ENCODE peak calls at places on chromosomes 11 and 22, in five cellular contexts. One of them, this sample, is unnamed.

GRCh38 chr11:117597083-117597482 is 199.9 kb downstream of the DSCAML1 start:
- DNase-seq in PC-3: peak; percentile 56
- DNase-seq in HepG2: peak; percentile 21
- DNase-seq in IMR-90: peak; percentile 32
- DNase-seq in HCT116: peak; percentile 12
- DNase-seq in this sample: peak; percentile 83

GRCh38 chr22:37148742-37149665 is 712 bp downstream of the IL2RB start:
- DNase-seq in PC-3: no peak
- DNase-seq in HepG2: no peak
- DNase-seq in HCT116: no peak
- DNase-seq in IMR-90: no peak
- DNase-seq in this sample: no peak

GRCh38 chr11:119479685-119480275 is 56.8 kb upstream of the THY1 start:
- DNase-seq in IMR-90: peak; percentile 65
- DNase-seq in PC-3: peak; percentile 40
- DNase-seq in HCT116: no peak
- DNase-seq in HepG2: peak; percentile 74
- DNase-seq in this sample: no peak

GRCh38 chr11:131077340-131077739 is 161.1 kb upstream of the SNX19 start:
- DNase-seq in HCT116: no peak
- DNase-seq in HepG2: no peak
- DNase-seq in PC-3: peak; percentile 52
- DNase-seq in IMR-90: peak; percentile 59
- DNase-seq in this sample: no peak

GRCh38 chr11:16049611-16050010 is 306.7 kb downstream of the SOX6 start:
- DNase-seq in HepG2: no peak
- DNase-seq in HCT116: no peak
- DNase-seq in PC-3: no peak
- DNase-seq in IMR-90: no peak
- DNase-seq in this sample: no peak

GRCh38 chr11:121645596-121645995 is 192.8 kb upstream of the SORL1-AS1 start:
- DNase-seq in HCT116: no peak
- DNase-seq in IMR-90: peak; percentile 68
- DNase-seq in HepG2: no peak
- DNase-seq in PC-3: no peak
- DNase-seq in this sample: no peak

GRCh38 chr11:27770576-27770975 is 70.3 kb upstream of the BDNF start:
- DNase-seq in HepG2: no peak
- DNase-seq in IMR-90: no peak
- DNase-seq in PC-3: peak; percentile 89
- DNase-seq in HCT116: peak; percentile 74
- DNase-seq in this sample: no peak

GRCh38 chr11:38315151-38315550 is 1717.1 kb upstream of the RAG2 start:
- DNase-seq in IMR-90: no peak
- DNase-seq in HCT116: no peak
- DNase-seq in PC-3: peak; percentile 5
- DNase-seq in HepG2: no peak
- DNase-seq in this sample: no peak

GRCh38 chr11:115222218-115222862 is 281.9 kb downstream of the CADM1 start:
- DNase-seq in HCT116: no peak
- DNase-seq in HepG2: peak; percentile 30
- DNase-seq in PC-3: peak; percentile 44
- DNase-seq in IMR-90: peak; percentile 98
- DNase-seq in this sample: no peak

GRCh38 chr11:119108151-119108856 is 1.2 kb downstream of the C2CD2L start:
- DNase-seq in IMR-90: peak; percentile 27
- DNase-seq in HCT116: no peak
- DNase-seq in HepG2: peak; percentile 73
- DNase-seq in PC-3: peak; percentile 92
- DNase-seq in this sample: peak; percentile 84

GRCh38 chr11:112421854-112422253 is 161.2 kb upstream of the PLET1 start:
- DNase-seq in IMR-90: no peak
- DNase-seq in HCT116: no peak
- DNase-seq in PC-3: no peak
- DNase-seq in HepG2: no peak
- DNase-seq in this sample: no peak

GRCh38 chr11:95821640-95822039 is 31.3 kb downstream of the CEP57 start:
- DNase-seq in HCT116: no peak
- DNase-seq in HepG2: no peak
- DNase-seq in PC-3: peak; percentile 53
- DNase-seq in IMR-90: peak; percentile 77
- DNase-seq in this sample: no peak

DNA sequence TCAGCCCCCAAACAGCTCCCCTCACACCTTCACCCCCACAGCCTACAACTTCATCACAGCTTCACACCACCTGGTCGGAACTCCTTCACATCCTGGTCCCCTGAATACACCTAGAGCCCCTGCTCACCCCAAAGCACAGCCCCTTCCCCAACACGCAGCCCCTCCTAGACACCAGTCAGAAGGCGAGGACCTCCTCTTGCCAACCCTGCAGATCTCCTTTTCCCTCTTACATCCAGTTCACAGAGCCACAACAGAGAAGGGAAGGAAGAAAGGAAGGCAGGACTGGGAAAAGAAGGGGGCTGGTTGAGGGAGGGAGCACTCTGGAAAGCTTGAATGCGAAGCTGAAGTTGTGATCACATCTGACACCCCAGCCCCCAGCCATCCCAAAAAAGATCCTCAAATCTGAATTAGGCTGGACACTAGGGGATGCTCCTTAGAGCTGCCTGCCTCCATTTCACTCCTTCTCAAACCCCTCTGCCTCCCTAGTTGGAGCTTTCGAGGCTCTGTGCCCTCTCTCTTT is 629 bp downstream of the CCKBR start:
- DNase-seq in HepG2: no peak
- DNase-seq in HCT116: no peak
- DNase-seq in PC-3: no peak
- DNase-seq in IMR-90: no peak
- DNase-seq in this sample: no peak
- H2AFZ ChIP-seq in HepG2: no peak overlapping the region
- H2AFZ ChIP-seq in HCT116: no peak overlapping the region
- H2AFZ ChIP-seq in PC-3: no peak overlapping the region
- H2AFZ ChIP-seq in IMR-90: no peak overlapping the region
- H2AFZ ChIP-seq in this sample: no peak overlapping the region

DNA sequence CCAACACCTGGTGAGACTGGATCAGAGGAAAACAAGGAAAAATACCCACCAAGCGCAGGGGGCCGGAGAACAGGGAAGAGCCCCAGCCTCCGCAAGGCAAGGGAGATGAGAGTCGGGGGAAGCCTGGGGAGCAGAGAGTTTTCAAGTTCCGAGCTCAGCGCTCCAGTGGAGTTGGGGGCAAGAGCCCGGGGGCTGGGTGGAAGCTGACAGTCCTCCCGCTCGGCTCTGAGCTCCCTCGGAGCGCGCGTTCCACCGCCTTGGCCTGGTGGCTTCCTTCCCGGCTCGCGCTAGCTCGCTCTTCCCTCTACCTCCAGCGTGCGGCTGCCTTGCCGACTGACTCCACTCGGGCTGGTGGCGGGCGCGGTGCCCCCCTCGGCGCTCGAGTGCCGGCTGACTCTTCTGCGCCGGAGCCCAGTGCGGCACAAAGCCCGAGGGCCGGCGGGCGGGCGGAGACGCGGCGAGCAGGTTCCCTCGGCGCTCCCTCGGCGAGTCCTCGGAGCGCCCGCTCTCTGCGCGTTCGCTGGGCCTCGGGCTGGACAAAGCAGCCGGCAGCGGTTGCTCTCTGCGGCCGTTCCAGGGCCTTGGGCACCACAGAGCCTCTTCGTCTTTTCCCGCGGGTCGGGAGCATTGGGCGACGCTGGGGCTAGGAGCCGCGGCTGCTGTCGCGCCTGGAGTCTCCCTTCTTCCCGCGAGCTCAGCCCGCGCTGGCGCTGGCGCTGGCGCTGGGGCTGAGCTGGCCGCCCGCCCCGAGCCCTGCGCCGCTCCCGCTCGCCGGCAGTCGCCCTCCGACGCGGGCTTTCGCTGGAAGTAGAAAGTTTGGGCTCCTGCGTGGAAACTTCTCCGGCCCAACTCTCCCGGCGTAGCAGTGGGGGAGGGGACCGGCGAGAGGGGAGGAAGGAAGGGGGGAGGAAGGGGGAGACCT is 1.0 kb downstream of the PAX6 start:
- DNase-seq in HepG2: no peak
- DNase-seq in HCT116: no peak
- DNase-seq in PC-3: peak; percentile 43
- DNase-seq in IMR-90: peak; percentile 28
- DNase-seq in this sample: no peak
- H3K4me1 ChIP-seq in HepG2: peaks cover 51% of the 10 kb centered on the region
- H3K4me1 ChIP-seq in HCT116: peaks cover 16% of the 10 kb centered on the region
- H3K4me1 ChIP-seq in PC-3: peaks cover 36% of the 10 kb centered on the region
- H3K4me1 ChIP-seq in IMR-90: no peaks in the 10 kb centered on the region
- H3K4me1 ChIP-seq in this sample: peaks cover 2% of the 10 kb centered on the region

GRCh38 chr22:27267145-27267544 is 534.4 kb downstream of the MN1 start:
- DNase-seq in IMR-90: no peak
- DNase-seq in PC-3: no peak
- DNase-seq in HCT116: no peak
- DNase-seq in HepG2: no peak
- DNase-seq in this sample: no peak
- H2AFZ ChIP-seq in IMR-90: no peak overlapping the region
- H2AFZ ChIP-seq in PC-3: no peak overlapping the region
- H2AFZ ChIP-seq in HCT116: no peak overlapping the region
- H2AFZ ChIP-seq in HepG2: no peak overlapping the region
- H2AFZ ChIP-seq in this sample: no peak overlapping the region

DNA sequence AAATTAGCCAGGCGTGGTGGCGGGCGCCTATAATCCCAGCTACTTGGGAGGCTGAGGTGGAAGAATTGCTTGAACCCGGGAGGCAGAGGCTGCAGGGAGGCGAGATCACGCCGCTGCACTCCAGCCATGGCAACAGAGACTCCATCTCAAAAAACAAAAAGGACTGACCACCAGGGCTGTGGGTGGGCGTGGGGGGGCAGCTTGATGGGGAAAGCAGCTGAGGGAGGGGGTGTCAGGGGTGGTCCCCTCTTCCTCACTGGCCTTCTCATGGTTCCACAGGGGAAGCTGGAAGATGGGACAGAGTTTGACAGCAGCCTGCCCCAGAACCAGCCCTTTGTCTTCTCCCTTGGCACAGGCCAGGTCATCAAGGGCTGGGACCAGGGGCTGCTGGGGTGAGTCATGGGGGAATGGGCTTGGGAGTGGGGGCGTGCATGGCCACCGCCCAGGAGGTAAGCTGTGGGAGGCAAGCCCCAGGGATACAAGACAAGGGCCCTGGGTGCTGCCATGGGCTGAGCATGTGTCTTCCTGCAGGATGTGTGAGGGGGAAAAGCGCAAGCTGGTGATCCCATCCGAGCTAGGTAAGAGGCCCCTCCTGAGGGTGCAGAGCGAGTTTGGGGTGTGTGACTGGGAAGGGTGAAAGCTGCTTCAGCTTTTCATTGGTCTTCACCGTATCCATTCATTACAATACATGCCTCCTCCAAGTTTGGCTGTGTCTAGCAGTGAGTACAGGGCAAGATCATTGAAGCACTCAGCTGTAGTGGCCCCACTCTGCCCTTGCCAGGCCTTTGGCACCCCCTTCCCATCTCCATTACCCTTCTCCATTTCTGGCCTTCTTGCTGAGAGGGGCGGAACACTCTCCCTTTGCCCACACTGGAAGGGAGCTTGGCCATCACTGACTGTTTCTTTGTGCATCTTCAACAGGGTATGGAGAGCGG is 2.3 kb downstream of the FKBP2 start:
- DNase-seq in IMR-90: no peak
- DNase-seq in HCT116: no peak
- DNase-seq in PC-3: no peak
- DNase-seq in HepG2: no peak
- DNase-seq in this sample: peak; percentile 59
- H3K4me1 ChIP-seq in IMR-90: peaks cover 13% of the 10 kb centered on the region
- H3K4me1 ChIP-seq in HCT116: peaks cover 74% of the 10 kb centered on the region
- H3K4me1 ChIP-seq in PC-3: peaks cover 61% of the 10 kb centered on the region
- H3K4me1 ChIP-seq in HepG2: peaks cover 52% of the 10 kb centered on the region
- H3K4me1 ChIP-seq in this sample: peaks cover 66% of the 10 kb centered on the region

GRCh38 chr11:13249177-13249576 is 28.4 kb upstream of the BMAL1 start:
- DNase-seq in IMR-90: no peak
- DNase-seq in HepG2: no peak
- DNase-seq in HCT116: no peak
- DNase-seq in PC-3: no peak
- DNase-seq in this sample: no peak
- H2AFZ ChIP-seq in IMR-90: no peak overlapping the region
- H2AFZ ChIP-seq in HepG2: no peak overlapping the region
- H2AFZ ChIP-seq in HCT116: no peak overlapping the region
- H2AFZ ChIP-seq in PC-3: no peak overlapping the region
- H2AFZ ChIP-seq in this sample: no peak overlapping the region